ENCODE peak calls at places on chromosome 18, in six cellular contexts. O, K, N, H, M and E are unnamed samples.
A peak's percentile ranks its signal among the peaks of the same experiment; 100 is the strongest.

GRCh38 chr18:24678113-24678512 is 217.7 kb downstream of the HRH4 start:
- DNase-seq in O (no peak), K (no peak), N (no peak), H (no peak), M (no peak), E (no peak)

GRCh38 chr18:32373995-32374394 is 96.7 kb downstream of the GAREM1 start:
- DNase-seq in O (peak; percentile 47), K (peak; percentile 59), N (no peak), H (peak; percentile 78), M (peak; percentile 40), E (peak; percentile 63)

GRCh38 chr18:58915006-58915799 is 50.5 kb downstream of the ZNF532 start:
- DNase-seq in O (peak; percentile 73), K (no peak), N (no peak), H (no peak), M (no peak), E (peak; percentile 75)

GRCh38 chr18:54127759-54128378 is 96.6 kb downstream of the MBD2 start:
- DNase-seq in O (no peak), K (no peak), N (peak; percentile 78), H (no peak), M (peak; percentile 79), E (peak; percentile 68)

GRCh38 chr18:53909668-53910067 is 314.8 kb downstream of the MBD2 start:
- DNase-seq in O (no peak), K (peak; percentile 11), N (no peak), H (no peak), M (peak; percentile 48), E (no peak)

GRCh38 chr18:36903215-36903928 is 74.4 kb downstream of the KIAA1328 start:
- DNase-seq in O (no peak), K (no peak), N (no peak), H (no peak), M (peak; percentile 62), E (peak; percentile 47)

GRCh38 chr18:76564636-76565237 is 69.7 kb upstream of the ZNF516 start:
- DNase-seq in O (no peak), K (peak; percentile 19), N (no peak), H (no peak), M (no peak), E (no peak)

GRCh38 chr18:567119-567518 is 13.1 kb upstream of the CETN1 start:
- DNase-seq in O (no peak), K (no peak), N (no peak), H (no peak), M (no peak), E (no peak)

GRCh38 chr18:13370995-13371625 is 152.6 kb downstream of the LDLRAD4 start:
- DNase-seq in O (no peak), K (no peak), N (no peak), H (no peak), M (no peak), E (no peak)

DNA sequence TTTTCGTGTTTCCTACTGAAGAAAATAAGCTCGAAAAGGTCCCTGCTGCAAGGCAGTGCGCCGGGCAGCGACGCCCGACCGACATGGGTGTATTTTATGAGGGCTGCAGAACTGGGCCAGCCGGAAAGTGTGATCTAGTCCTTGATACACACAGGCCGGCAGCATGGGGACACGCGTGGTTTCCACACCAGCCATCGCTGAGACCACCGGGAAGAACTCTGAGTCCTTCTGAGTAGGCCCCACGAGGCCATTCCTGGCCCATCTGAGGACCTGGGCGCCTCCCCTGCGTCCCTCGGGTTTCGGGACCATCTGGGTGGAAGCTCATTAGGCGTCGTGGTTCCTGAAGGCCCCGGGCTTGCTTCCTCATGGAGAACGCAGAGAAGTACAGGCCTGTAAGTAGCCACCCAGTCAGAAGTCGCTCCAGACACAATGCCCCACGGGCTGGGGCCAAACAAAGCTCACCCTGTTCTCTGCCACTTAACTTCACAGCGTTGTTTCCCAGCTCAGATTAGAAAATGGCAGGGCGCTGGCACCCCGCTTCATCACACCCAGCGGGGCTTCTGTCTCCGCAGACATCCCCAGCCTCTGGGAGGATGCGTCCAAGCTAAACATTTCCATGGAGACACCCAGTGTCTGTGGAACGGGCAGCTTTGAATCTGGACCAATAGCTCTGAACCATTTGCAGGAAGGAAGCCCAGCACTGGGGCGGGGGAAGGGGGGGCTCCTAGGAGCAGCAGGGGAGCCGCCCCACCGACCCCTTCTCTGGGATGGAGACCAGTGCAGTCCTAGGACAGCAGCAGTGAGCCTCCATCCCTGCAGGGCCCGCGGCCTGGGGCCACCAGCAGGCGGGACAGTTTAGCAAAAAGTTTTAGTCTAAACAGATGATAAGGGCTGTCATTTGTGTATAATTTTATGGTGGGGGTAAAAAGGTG is 2.4 kb downstream of the NFATC1 start:
- DNase-seq in O (no peak), K (no peak), N (no peak), H (no peak), M (no peak), E (no peak)
- TF ChIP-seq EZH2 in O (no peak), K (no peak), N (no peak), H (no peak), M (no peak), E (no peak)

GRCh38 chr18:79472946-79473345 is 77.2 kb downstream of the NFATC1 start:
- DNase-seq in O (no peak), K (no peak), N (no peak), H (no peak), M (no peak), E (no peak)
- H3K9me3 ChIP-seq in O (peaks cover 8% of the 10 kb centered on the region), K (peaks cover 53% of the 10 kb centered on the region), N (no peaks in the 10 kb centered on the region), H (no peaks in the 10 kb centered on the region), M (no peaks in the 10 kb centered on the region), E (peaks cover 2% of the 10 kb centered on the region)

GRCh38 chr18:11511434-11512095 is 97.8 kb upstream of the SLC35G4 start:
- DNase-seq in O (no peak), K (no peak), N (no peak), H (no peak), M (no peak), E (no peak)
- H3K4me3 ChIP-seq in O (no peak overlapping the region), K (no peak overlapping the region), N (no peak overlapping the region), H (no peak overlapping the region), M (no peak overlapping the region), E (no peak overlapping the region)

GRCh38 chr18:74457043-74457742 is at the start of gene DIPK1C:
- DNase-seq in O (no peak), K (no peak), N (peak; percentile 69), H (no peak), M (peak; percentile 24), E (no peak)

GRCh38 chr18:74460825-74461224 is 3.7 kb upstream of the DIPK1C start:
- DNase-seq in O (no peak), K (no peak), N (no peak), H (no peak), M (no peak), E (no peak)

GRCh38 chr18:74456409-74457042 is 582 bp downstream of the DIPK1C start:
- DNase-seq in O (no peak), K (peak; percentile 25), N (peak; percentile 59), H (no peak), M (peak; percentile 1), E (no peak)

GRCh38 chr18:74457743-74458465 is 796 bp upstream of the DIPK1C start:
- DNase-seq in O (no peak), K (no peak), N (peak; percentile 29), H (no peak), M (no peak), E (no peak)

GRCh38 chr18:74459877-74460276 is 2.8 kb upstream of the DIPK1C start:
- DNase-seq in O (no peak), K (no peak), N (peak; percentile 70), H (no peak), M (peak; percentile 10), E (no peak)
- TF ChIP-seq EZH2 in O (no peak), K (no peak), N (no peak), H (no peak), M (no peak), E (no peak)

GRCh38 chr18:80088823-80089222 is 20.2 kb upstream of the ADNP2 start:
- DNase-seq in O (no peak), K (no peak), N (no peak), H (no peak), M (no peak), E (no peak)
- H3K9me3 ChIP-seq in O (no peaks in the 10 kb centered on the region), K (peaks cover 3% of the 10 kb centered on the region), N (peaks cover 25% of the 10 kb centered on the region), H (peaks cover 16% of the 10 kb centered on the region), M (no peaks in the 10 kb centered on the region), E (no peaks in the 10 kb centered on the region)

GRCh38 chr18:49560277-49561126 is 1.4 kb upstream of the LIPG start:
- DNase-seq in O (no peak), K (peak; percentile 43), N (peak; percentile 56), H (no peak), M (peak; percentile 34), E (peak; percentile 32)
- H3K4me3 ChIP-seq in O (peak overlapping the region; percentile 60), K (peak overlapping the region; percentile 58), N (peak overlapping the region; percentile 57), H (peak overlapping the region; percentile 83), M (peak overlapping the region; percentile 63), E (no peak overlapping the region)

DNA sequence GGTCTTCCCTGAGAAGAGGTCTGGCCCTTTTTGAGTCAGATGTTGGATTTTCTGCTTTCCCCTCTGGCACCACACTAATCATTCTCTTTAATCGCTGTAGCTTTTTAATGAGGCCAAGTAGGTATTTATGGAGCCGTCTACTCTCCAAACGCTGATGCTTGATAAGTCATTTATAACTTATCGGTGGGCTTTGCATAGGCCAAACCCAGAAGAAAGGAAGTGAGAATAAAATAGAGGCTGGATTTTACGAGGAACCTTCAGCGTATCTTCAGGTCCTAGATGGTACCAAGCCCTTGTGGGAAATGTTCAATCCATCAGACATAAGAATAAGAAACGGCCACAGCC is 142.5 kb upstream of the CTAGE1 start:
- DNase-seq in O (no peak), K (no peak), N (no peak), H (no peak), M (no peak), E (no peak)
- TF ChIP-seq EZH2 in O (no peak), K (no peak), N (no peak), H (no peak), M (no peak), E (no peak)

GRCh38 chr18:14937271-14937670 is 189.3 kb downstream of the ANKRD30B start:
- DNase-seq in O (no peak), K (no peak), N (no peak), H (no peak), M (no peak), E (no peak)

GRCh38 chr18:14933049-14933851 is 185.3 kb downstream of the ANKRD30B start:
- DNase-seq in O (no peak), K (no peak), N (no peak), H (no peak), M (no peak), E (no peak)

GRCh38 chr18:14939141-14939540 is 191.2 kb downstream of the ANKRD30B start:
- DNase-seq in O (no peak), K (no peak), N (no peak), H (no peak), M (no peak), E (no peak)

GRCh38 chr18:14936313-14936712 is 188.3 kb downstream of the ANKRD30B start:
- DNase-seq in O (no peak), K (no peak), N (no peak), H (no peak), M (no peak), E (no peak)

DNA sequence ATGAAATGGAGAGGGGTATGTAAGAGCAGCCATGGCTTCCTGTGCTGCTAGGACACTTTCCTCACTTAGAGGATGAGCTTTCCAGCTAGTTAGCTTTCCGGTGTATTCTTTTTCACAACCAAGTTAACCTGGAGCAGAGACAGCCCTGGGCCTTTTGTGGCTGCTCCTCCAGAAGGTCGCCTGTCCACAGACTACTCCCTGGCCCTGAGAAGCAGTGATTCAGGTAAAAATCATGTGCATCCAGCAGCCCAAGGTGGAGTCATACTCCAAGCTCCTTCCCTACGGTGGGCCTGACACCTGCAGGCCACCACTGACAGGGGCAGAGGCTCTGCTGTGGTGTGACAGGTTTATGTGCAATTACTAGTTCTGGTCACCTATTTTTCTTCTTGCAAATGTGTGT is 187.2 kb downstream of the ANKRD30B start:
- DNase-seq in O (no peak), K (no peak), N (no peak), H (no peak), M (no peak), E (no peak)
- H3K9me3 ChIP-seq in O (peaks cover 15% of the 10 kb centered on the region), K (peaks cover 17% of the 10 kb centered on the region), N (peaks cover 5% of the 10 kb centered on the region), H (no peaks in the 10 kb centered on the region), M (no peaks in the 10 kb centered on the region), E (no peaks in the 10 kb centered on the region)